ENCODE peak calls at places on chromosomes 16 and 17, in five cellular contexts. K is GM12878, C is HCT116, A is HepG2, O is H1. F is an unnamed sample.

GRCh38 chr17:30232015-30232821 is 3.3 kb downstream of the SLC6A4 start:
- DNase-seq in C (no peak), A (no peak), K (no peak), O (no peak), F (no peak)

GRCh38 chr16:57865746-57866528 is 63.6 kb upstream of the KIFC3 start:
- DNase-seq in K (no peak), O (no peak), A (no peak), C (no peak), F (no peak)

GRCh38 chr16:76943936-76944335 is 247.1 kb upstream of the MON1B start:
- DNase-seq in O (no peak), A (no peak), K (no peak), C (no peak), F (no peak)

GRCh38 chr16:87144232-87144631 is 173.0 kb downstream of the C16orf95 start:
- DNase-seq in O (no peak), K (no peak), A (no peak), C (no peak), F (no peak)

GRCh38 chr17:49587366-49588073 is 11.8 kb downstream of the NXPH3 start:
- DNase-seq in K (no peak), A (no peak), C (no peak), O (no peak), F (no peak)

GRCh38 chr17:50539762-50540440 is 7.1 kb upstream of the SPATA20 start:
- DNase-seq in K (no peak), O (no peak), A (no peak), C (no peak), F (peak; percentile 36)

GRCh38 chr17:4090898-4091297 is 51.9 kb downstream of the ZZEF1 start:
- DNase-seq in K (no peak), C (no peak), A (no peak), O (no peak), F (no peak)

GRCh38 chr17:33494156-33494555 is 201.1 kb upstream of the ASIC2 start:
- DNase-seq in A (no peak), K (no peak), C (no peak), O (no peak), F (no peak)

GRCh38 chr17:13014801-13015200 is 3.0 kb downstream of the ELAC2 start:
- DNase-seq in K (no peak), O (no peak), C (no peak), A (no peak), F (no peak)

GRCh38 chr17:61405686-61406542 is 6.3 kb downstream of the TBX2 start:
- DNase-seq in A (no peak), O (no peak), C (no peak), K (no peak), F (no peak)

GRCh38 chr17:74442670-74443515 is 11.0 kb downstream of the GPRC5C start:
- DNase-seq in K (no peak), C (peak; percentile 89), O (no peak), A (peak; percentile 95), F (no peak)

GRCh38 chr17:75088902-75089417 is 1.2 kb downstream of the SLC16A5 start:
- DNase-seq in K (no peak), C (no peak), A (peak; percentile 57), O (no peak), F (no peak)

GRCh38 chr16:15899538-15900100 is 11.2 kb upstream of the CEP20 start:
- DNase-seq in C (peak; percentile 99), O (no peak), K (peak; percentile 65), A (peak; percentile 95), F (peak; percentile 75)

GRCh38 chr17:41052594-41052993 is 2.4 kb downstream of the KRTAP2-2 start:
- DNase-seq in K (no peak), C (no peak), A (no peak), O (no peak), F (no peak)

GRCh38 chr17:33142703-33143299 is 150.3 kb downstream of the ASIC2 start:
- DNase-seq in A (no peak), C (no peak), K (no peak), O (no peak), F (peak; percentile 55)

GRCh38 chr16:10999313-10999712 is 54.9 kb downstream of the CLEC16A start:
- DNase-seq in C (no peak), A (no peak), K (no peak), O (no peak), F (no peak)

GRCh38 chr17:58336456-58337094 is 8.0 kb upstream of the TSPOAP1 start:
- DNase-seq in A (no peak), C (no peak), K (no peak), O (no peak), F (peak; percentile 54)

GRCh38 chr16:54312502-54312991 is 26.0 kb upstream of the IRX3 start:
- DNase-seq in A (no peak), O (no peak), K (no peak), C (no peak), F (no peak)

GRCh38 chr17:55168970-55169687 is 95.6 kb upstream of the HLF start:
- DNase-seq in C (no peak), K (peak; percentile 51), O (no peak), A (no peak), F (no peak)

GRCh38 chr16:54080524-54081008 is 206.0 kb downstream of the IRX3 start:
- DNase-seq in K (no peak), O (no peak), A (peak; percentile 94), C (no peak), F (no peak)

GRCh38 chr16:10386517-10387377 is 886 bp downstream of the ATF7IP2 start:
- DNase-seq in C (no peak), K (peak; percentile 5), O (no peak), A (peak; percentile 51), F (no peak)

DNA sequence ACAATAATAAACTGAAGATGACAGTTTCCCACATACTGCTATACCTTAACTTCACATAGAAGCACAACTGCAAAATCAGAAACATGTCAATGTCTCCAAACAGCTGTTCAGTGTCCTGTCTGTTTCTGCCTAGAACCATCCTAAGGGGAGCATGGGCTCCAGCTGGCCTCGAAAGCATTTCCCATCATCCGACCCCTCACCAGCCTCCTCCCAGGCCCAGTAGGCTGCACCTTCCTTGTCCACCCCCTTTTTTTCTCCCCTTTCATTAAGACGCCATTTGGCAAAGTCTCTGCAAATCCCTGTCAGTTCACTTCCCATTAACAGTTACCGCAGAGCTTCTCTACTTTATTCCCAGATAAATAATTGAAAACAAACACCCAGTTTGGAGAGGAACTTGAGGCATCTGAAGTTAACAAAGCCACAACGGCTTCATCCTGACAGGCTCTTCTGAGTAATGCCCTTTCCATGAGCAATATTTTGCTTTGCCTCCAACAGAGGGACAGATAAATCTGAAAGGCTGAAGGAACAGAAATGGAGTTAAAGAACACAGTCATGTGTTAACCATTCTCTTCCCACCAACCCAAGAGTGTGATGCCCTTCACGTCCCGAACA is 65.3 kb downstream of the SLC39A11 start:
- DNase-seq in K (no peak), A (no peak), O (no peak), C (no peak), F (no peak)
- TF ChIP-seq SIN3A in K (no peak), A (no peak), O (no peak), C (no peak), F (no peak)

GRCh38 chr17:64118452-64118979 is 11.4 kb downstream of the ERN1 start:
- DNase-seq in O (no peak), C (no peak), A (no peak), K (no peak), F (peak; percentile 48)

GRCh38 chr17:64111831-64112230 is 18.1 kb downstream of the ERN1 start:
- DNase-seq in K (no peak), C (no peak), A (no peak), O (no peak), F (no peak)

GRCh38 chr17:64115871-64116534 is 13.9 kb downstream of the ERN1 start:
- DNase-seq in K (no peak), O (no peak), C (no peak), A (no peak), F (no peak)

GRCh38 chr17:64112978-64113377 is 17.0 kb downstream of the ERN1 start:
- DNase-seq in A (no peak), K (no peak), C (no peak), O (no peak), F (no peak)

GRCh38 chr17:64115043-64115698 is 14.8 kb downstream of the ERN1 start:
- DNase-seq in O (no peak), K (no peak), C (no peak), A (no peak), F (no peak)
- TF ChIP-seq EZH2 in O (no peak), K (no peak), C (no peak), A (no peak), F (no peak)

GRCh38 chr16:1150511-1150982 is 2.4 kb upstream of the CACNA1H start:
- DNase-seq in O (no peak), A (peak; percentile 40), C (peak; percentile 60), K (no peak), F (peak; percentile 59)
- TF ChIP-seq JUND in O (no peak), A (no peak), C (no peak), K (no peak), F (no peak)

GRCh38 chr17:78995761-78996451 is 13.7 kb downstream of the CANT1 start:
- DNase-seq in K (no peak), O (no peak), C (no peak), A (no peak), F (no peak)
- TF ChIP-seq SIN3A in K (no peak), O (no peak), C (no peak), A (no peak), F (no peak)

DNA sequence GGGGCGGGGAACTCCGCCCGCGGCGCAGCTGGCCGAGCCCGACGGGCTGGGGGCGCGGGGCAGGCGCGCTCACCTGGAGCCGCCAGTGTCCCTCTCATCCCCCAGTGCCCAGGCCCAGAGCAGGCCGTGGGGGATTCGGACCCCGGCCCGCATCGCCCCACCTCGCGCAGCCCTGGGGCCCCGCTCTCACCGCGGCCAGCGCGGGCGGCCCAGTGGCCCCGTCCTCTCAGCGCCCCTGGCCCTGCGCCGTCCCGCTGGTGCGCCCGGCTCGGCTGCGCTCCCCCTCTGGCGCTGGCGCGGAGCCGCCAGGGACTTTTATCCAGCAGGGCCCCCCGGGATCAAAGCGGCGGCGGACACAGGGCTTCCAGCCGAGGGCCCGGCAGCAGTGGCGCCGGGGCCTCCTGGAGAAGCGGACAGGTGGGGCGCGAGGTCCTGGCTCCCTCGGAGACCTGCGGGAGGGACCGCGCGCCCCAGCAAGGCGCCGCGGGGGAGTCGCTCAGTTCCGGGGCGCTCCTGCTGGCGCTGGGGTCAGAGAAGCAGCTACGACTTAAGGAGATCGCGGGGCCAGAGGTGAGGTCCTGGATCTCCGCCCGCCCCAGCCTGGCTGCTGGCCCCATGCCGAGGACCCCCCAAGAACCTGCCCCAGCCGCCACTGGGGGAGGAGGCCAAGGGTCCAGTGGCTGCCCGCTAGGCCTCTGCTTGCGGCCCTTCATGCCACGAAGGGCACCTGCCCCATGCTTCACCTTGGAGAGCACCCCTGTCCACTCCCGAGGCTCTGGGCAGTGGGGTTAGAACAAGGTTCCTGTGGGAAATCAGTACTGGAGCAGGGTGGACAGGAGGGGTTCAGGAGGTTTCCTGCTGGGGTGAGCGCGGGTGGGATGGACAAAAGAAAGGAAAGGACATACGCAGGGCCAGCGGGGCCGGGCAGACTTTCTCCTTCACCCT is 839 bp upstream of the NOTUM start:
- DNase-seq in K (no peak), O (no peak), A (no peak), C (no peak), F (peak; percentile 27)
- TF ChIP-seq EZH2 in K (no peak), O (peak; percentile 63), A (no peak), C (no peak), F (no peak)

DNA sequence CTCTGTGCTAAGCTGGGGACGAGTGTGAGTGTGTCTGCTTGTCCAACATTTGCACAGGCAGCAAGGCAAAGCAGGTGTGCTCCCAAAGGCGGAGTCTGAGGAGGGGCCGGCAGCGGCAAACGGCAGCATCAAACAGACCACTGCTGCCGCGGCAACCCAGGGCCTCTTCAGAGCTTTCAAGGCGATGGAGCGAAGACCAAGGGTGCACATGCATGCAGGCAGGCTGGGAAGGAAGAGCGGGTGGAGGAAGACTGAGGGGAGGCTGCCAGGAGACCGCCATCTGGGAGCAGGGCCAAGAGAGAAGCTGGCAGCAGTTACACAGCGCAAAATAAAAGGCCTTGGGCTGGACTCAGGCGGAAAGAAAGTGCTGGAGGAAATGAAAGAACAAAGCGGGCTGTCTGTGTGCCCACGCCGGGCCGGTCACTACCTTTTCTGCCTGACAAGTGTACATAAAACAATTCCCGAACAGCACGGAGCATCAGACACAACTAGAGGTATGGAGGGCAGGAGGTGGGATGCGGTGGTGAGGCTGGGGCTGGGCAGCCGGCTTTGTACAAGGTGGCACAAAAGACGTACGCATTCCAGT is 8.5 kb downstream of the TIMM22 start:
- DNase-seq in K (no peak), C (no peak), O (no peak), A (no peak), F (no peak)
- TF ChIP-seq JUND in K (no peak), C (no peak), O (no peak), A (no peak), F (no peak)